ENCODE peak calls at places on chromosomes 6 and 20, in ten cellular contexts. E is A172, H is stomach, T is RPMI7951, O is DMS79, B is substantia nigra, S is neural progenitor cell, V is T-helper 2 cell, N is GM18507, F is HT1080. U is an unnamed sample.

GRCh38 chr6:109008951-109009760 is 85.5 kb downstream of the SESN1 start:
- DNase-seq in E (peak; percentile 63), H (peak; percentile 97), T (peak; percentile 84), O (peak; percentile 68), B (peak; percentile 89), S (peak; percentile 98), V (peak; percentile 93), N (peak; percentile 54), F (peak; percentile 85), U (peak; percentile 67)

GRCh38 chr6:159312204-159312603 is 143.0 kb downstream of the FNDC1 start:
- DNase-seq in E (no peak), H (no peak), T (no peak), O (no peak), B (no peak), S (no peak), V (no peak), N (no peak), F (no peak), U (no peak)

GRCh38 chr20:33348136-33348937 is 53.0 kb downstream of the CDK5RAP1 start:
- DNase-seq in E (no peak), H (no peak), T (no peak), O (no peak), B (no peak), S (peak; percentile 25), V (no peak), N (no peak), F (no peak), U (no peak)

GRCh38 chr6:69795469-69796080 is 1.2 kb downstream of the LMBRD1 start:
- DNase-seq in E (no peak), H (no peak), T (no peak), O (no peak), B (no peak), S (no peak), V (no peak), N (no peak), F (no peak), U (no peak)

GRCh38 chr6:68635706-68636513 is 828 bp downstream of the ADGRB3 start:
- DNase-seq in E (no peak), H (no peak), T (no peak), O (no peak), B (peak; percentile 27), S (peak; percentile 57), V (no peak), N (no peak), F (peak; percentile 4), U (no peak)

GRCh38 chr20:54174452-54175175 is 828 bp upstream of the CYP24A1 start:
- DNase-seq in E (no peak), H (no peak), T (no peak), O (no peak), B (no peak), S (peak; percentile 19), V (no peak), N (no peak), F (no peak), U (no peak)

GRCh38 chr6:77474286-77474956 is 11.1 kb upstream of the HTR1B start:
- DNase-seq in E (no peak), H (no peak), T (peak; percentile 74), O (no peak), B (no peak), S (no peak), V (no peak), N (no peak), F (peak; percentile 14), U (no peak)

GRCh38 chr6:26312096-26312463 is 52.9 kb upstream of the BTN3A2 start:
- DNase-seq in E (no peak), H (no peak), T (peak; percentile 34), O (no peak), B (no peak), S (no peak), V (no peak), N (no peak), F (no peak), U (no peak)

GRCh38 chr6:6434151-6434550 is 113.7 kb upstream of the F13A1 start:
- DNase-seq in E (no peak), H (no peak), T (no peak), O (no peak), B (no peak), S (no peak), V (no peak), N (no peak), F (no peak), U (no peak)

GRCh38 chr6:133890941-133891813 is 2.3 kb downstream of the TCF21 start:
- DNase-seq in E (peak; percentile 19), H (peak; percentile 29), T (no peak), O (peak; percentile 13), B (no peak), S (peak; percentile 71), V (no peak), N (no peak), F (peak; percentile 20), U (peak; percentile 32)

GRCh38 chr6:136750821-136751220 is 41.5 kb downstream of the MAP3K5 start:
- DNase-seq in E (no peak), H (no peak), T (no peak), O (no peak), B (no peak), S (no peak), V (no peak), N (no peak), F (no peak), U (no peak)

GRCh38 chr6:21522773-21523490 is 70.6 kb upstream of the SOX4 start:
- DNase-seq in E (no peak), H (no peak), T (no peak), O (peak; percentile 56), B (no peak), S (peak; percentile 56), V (no peak), N (no peak), F (no peak), U (no peak)

GRCh38 chr6:157840776-157841175 is 17.7 kb downstream of the SNX9 start:
- DNase-seq in E (peak; percentile 27), H (no peak), T (peak; percentile 44), O (no peak), B (no peak), S (no peak), V (no peak), N (no peak), F (peak; percentile 73), U (no peak)

GRCh38 chr6:51266569-51266968 is 447.9 kb downstream of the TFAP2B start:
- DNase-seq in E (no peak), H (no peak), T (no peak), O (no peak), B (no peak), S (no peak), V (no peak), N (no peak), F (no peak), U (no peak)

GRCh38 chr20:59007758-59008511 is 881 bp upstream of the CTSZ start:
- DNase-seq in E (no peak), H (peak; percentile 36), T (no peak), O (no peak), B (peak; percentile 67), S (no peak), V (no peak), N (peak; percentile 71), F (no peak), U (no peak)

GRCh38 chr6:142773859-142774258 is 171.1 kb downstream of the HIVEP2 start:
- DNase-seq in E (no peak), H (no peak), T (no peak), O (no peak), B (no peak), S (no peak), V (no peak), N (no peak), F (no peak), U (no peak)

GRCh38 chr6:132960720-132961119 is 146.4 kb downstream of the RPS12 start:
- DNase-seq in E (peak; percentile 2), H (no peak), T (peak; percentile 12), O (no peak), B (no peak), S (no peak), V (no peak), N (no peak), F (peak; percentile 56), U (no peak)

GRCh38 chr6:48845219-48845618 is 617.8 kb downstream of the MMUT start:
- DNase-seq in E (no peak), H (no peak), T (no peak), O (no peak), B (no peak), S (no peak), V (no peak), N (no peak), F (no peak), U (no peak)

GRCh38 chr6:44022296-44022661 is 105.0 kb downstream of the MRPL14 start:
- DNase-seq in E (peak; percentile 74), H (no peak), T (peak; percentile 94), O (no peak), B (no peak), S (no peak), V (no peak), N (no peak), F (peak; percentile 82), U (no peak)

GRCh38 chr20:53606364-53606985 is 12.8 kb upstream of the ZNF217 start:
- DNase-seq in E (peak; percentile 87), H (peak; percentile 27), T (peak; percentile 89), O (no peak), B (no peak), S (no peak), V (no peak), N (no peak), F (peak; percentile 66), U (no peak)

GRCh38 chr6:131652472-131652871 is 15.4 kb downstream of the ENPP3 start:
- DNase-seq in E (peak; percentile 17), H (no peak), T (peak; percentile 41), O (no peak), B (no peak), S (no peak), V (no peak), N (no peak), F (peak; percentile 78), U (no peak)

GRCh38 chr6:131270534-131270933 is 135.3 kb downstream of the AKAP7 start:
- DNase-seq in E (no peak), H (no peak), T (no peak), O (no peak), B (no peak), S (no peak), V (no peak), N (no peak), F (no peak), U (no peak)

GRCh38 chr6:2598867-2599266 is 151.9 kb downstream of the MYLK4 start:
- DNase-seq in E (no peak), H (no peak), T (no peak), O (no peak), B (no peak), S (no peak), V (no peak), N (no peak), F (no peak), U (no peak)

GRCh38 chr20:62631336-62632317 is 10.7 kb upstream of the SLCO4A1 start:
- DNase-seq in E (no peak), H (no peak), T (no peak), O (peak; percentile 71), B (no peak), S (no peak), V (no peak), N (no peak), F (no peak), U (no peak)

GRCh38 chr20:59164681-59165388 is 1.2 kb downstream of the ZNF831 start:
- DNase-seq in E (no peak), H (no peak), T (no peak), O (no peak), B (no peak), S (no peak), V (no peak), N (no peak), F (no peak), U (no peak)

U was measured in NCI-H460.